ENCODE peak calls at places on chromosomes 12 and 14, in four cellular contexts. X is HepG2, P is H1, I is K562. A is an unnamed sample.
A peak's percentile ranks its signal among the peaks of the same experiment; 100 is the strongest.

GRCh38 chr12:32002848-32003493 is 43.8 kb downstream of the RESF1 start:
- DNase-seq in P (no peak), I (no peak), X (no peak), A (no peak)

GRCh38 chr14:91177073-91177796 is 63.4 kb downstream of the DGLUCY start:
- DNase-seq in I (peak; percentile 40), P (peak; percentile 66), X (peak; percentile 48), A (peak; percentile 63)

GRCh38 chr14:63523735-63524408 is 19.3 kb downstream of the PPP2R5E start:
- DNase-seq in X (no peak), I (no peak), P (no peak), A (no peak)

GRCh38 chr12:94174576-94174975 is 26.2 kb downstream of the PLXNC1 start:
- DNase-seq in P (no peak), I (no peak), X (no peak), A (no peak)

GRCh38 chr12:52043386-52044212 is 7.6 kb upstream of the NR4A1 start:
- DNase-seq in P (no peak), I (no peak), X (peak; percentile 52), A (no peak)

GRCh38 chr12:115473257-115473956 is 789.4 kb upstream of the TBX3 start:
- DNase-seq in X (no peak), I (no peak), P (no peak), A (no peak)

GRCh38 chr12:96422192-96422591 is 22.0 kb upstream of the CDK17 start:
- DNase-seq in P (no peak), I (no peak), X (no peak), A (no peak)

GRCh38 chr12:69329669-69330428 is 18.3 kb upstream of the LYZ start:
- DNase-seq in P (no peak), I (no peak), X (peak; percentile 71), A (peak; percentile 17)

GRCh38 chr14:28678887-28679286 is 87.7 kb upstream of the FOXG1 start:
- DNase-seq in X (peak; percentile 11), I (no peak), P (no peak), A (peak; percentile 1)

GRCh38 chr14:89996963-89997362 is 41.2 kb downstream of the TDP1 start:
- DNase-seq in I (no peak), P (no peak), X (no peak), A (no peak)

GRCh38 chr12:76310110-76310509 is 38.1 kb downstream of the BBS10 start:
- DNase-seq in P (no peak), I (no peak), X (no peak), A (peak; percentile 52)

GRCh38 chr14:53461823-53462222 is 308.7 kb upstream of the DDHD1 start:
- DNase-seq in X (no peak), P (no peak), I (no peak), A (no peak)

GRCh38 chr12:112907415-112908157 is 824 bp downstream of the OAS1 start:
- DNase-seq in X (no peak), I (no peak), P (no peak), A (no peak)

GRCh38 chr14:20631023-20631820 is 10.3 kb downstream of the OR6S1 start:
- DNase-seq in P (peak; percentile 85), X (peak; percentile 79), I (peak; percentile 32), A (peak; percentile 82)

GRCh38 chr12:230925-231671 is 17.1 kb upstream of the SLC6A12 start:
- DNase-seq in X (no peak), P (no peak), I (no peak), A (no peak)

GRCh38 chr12:108152179-108152538 is 23.1 kb downstream of the WSCD2 start:
- DNase-seq in X (no peak), I (no peak), P (no peak), A (no peak)

GRCh38 chr12:89129471-89129870 is 222.8 kb downstream of the DUSP6 start:
- DNase-seq in X (no peak), I (no peak), P (no peak), A (no peak)

GRCh38 chr12:119512772-119513497 is 80.6 kb upstream of the TMEM233 start:
- DNase-seq in X (peak; percentile 9), I (peak; percentile 56), P (peak; percentile 59), A (no peak)

GRCh38 chr12:26429070-26429691 is 233.8 kb downstream of the SSPN start:
- DNase-seq in X (peak; percentile 83), I (no peak), P (no peak), A (no peak)

GRCh38 chr12:109890620-109891019 is 9.5 kb upstream of the TCHP start:
- DNase-seq in P (no peak), X (no peak), I (no peak), A (no peak)

GRCh38 chr12:108442077-108442476 is 73.0 kb upstream of the FICD start:
- DNase-seq in X (no peak), P (peak; percentile 50), I (no peak), A (no peak)

GRCh38 chr14:104519721-104520120 is 59.8 kb upstream of the C14orf180 start:
- DNase-seq in I (no peak), X (no peak), P (peak; percentile 32), A (no peak)

GRCh38 chr12:82456633-82457032 is 98.3 kb downstream of the METTL25 start:
- DNase-seq in I (no peak), X (no peak), P (no peak), A (no peak)

GRCh38 chr14:104925941-104926609 is 1.4 kb downstream of the PLD4 start:
- DNase-seq in P (no peak), I (no peak), X (no peak), A (no peak)

GRCh38 chr12:111035578-111036301 is 115.4 kb upstream of the MYL2 start:
- DNase-seq in P (peak; percentile 55), X (no peak), I (no peak), A (no peak)

GRCh38 chr12:39831587-39832315 is 212.1 kb upstream of the ABCD2 start:
- DNase-seq in X (peak; percentile 77), P (no peak), I (no peak), A (peak; percentile 9)

GRCh38 chr12:6941267-6941666 is 2.3 kb upstream of the RNU7-1 start:
- DNase-seq in X (no peak), P (no peak), I (no peak), A (no peak)

GRCh38 chr14:51929920-51930682 is 59.2 kb upstream of the RTRAF start:
- DNase-seq in X (no peak), I (no peak), P (no peak), A (no peak)

GRCh38 chr14:20614038-20614840 is 23.1 kb upstream of the RNASE12 start:
- DNase-seq in P (peak; percentile 69), I (no peak), X (no peak), A (peak; percentile 49)

GRCh38 chr12:3200032-3200617 is 122.9 kb downstream of the TSPAN9 start:
- DNase-seq in X (no peak), I (no peak), P (peak; percentile 92), A (peak; percentile 40)

GRCh38 chr14:100476012-100476822 is 111.0 kb downstream of the BEGAIN start:
- DNase-seq in X (peak; percentile 95), P (no peak), I (no peak), A (peak; percentile 91)

GRCh38 chr12:42744539-42745156 is 155.1 kb upstream of the PRICKLE1 start:
- DNase-seq in I (no peak), X (no peak), P (no peak), A (peak; percentile 8)

GRCh38 chr12:76866726-76867125 is 12.1 kb downstream of the CSRP2 start:
- DNase-seq in P (no peak), I (no peak), X (no peak), A (no peak)

GRCh38 chr12:6323340-6323994 is 13.0 kb downstream of the PLEKHG6 start:
- DNase-seq in I (peak; percentile 63), X (peak; percentile 78), P (no peak), A (peak; percentile 92)

GRCh38 chr12:3559601-3560294 is 68.7 kb downstream of the PRMT8 start:
- DNase-seq in I (no peak), P (no peak), X (no peak), A (no peak)

GRCh38 chr12:109818900-109819500 is 14.2 kb downstream of the TRPV4 start:
- DNase-seq in X (peak; percentile 37), I (no peak), P (no peak), A (no peak)

GRCh38 chr12:3168775-3169221 is 91.6 kb downstream of the TSPAN9 start:
- DNase-seq in P (no peak), X (no peak), I (peak; percentile 11), A (peak; percentile 86)

DNA sequence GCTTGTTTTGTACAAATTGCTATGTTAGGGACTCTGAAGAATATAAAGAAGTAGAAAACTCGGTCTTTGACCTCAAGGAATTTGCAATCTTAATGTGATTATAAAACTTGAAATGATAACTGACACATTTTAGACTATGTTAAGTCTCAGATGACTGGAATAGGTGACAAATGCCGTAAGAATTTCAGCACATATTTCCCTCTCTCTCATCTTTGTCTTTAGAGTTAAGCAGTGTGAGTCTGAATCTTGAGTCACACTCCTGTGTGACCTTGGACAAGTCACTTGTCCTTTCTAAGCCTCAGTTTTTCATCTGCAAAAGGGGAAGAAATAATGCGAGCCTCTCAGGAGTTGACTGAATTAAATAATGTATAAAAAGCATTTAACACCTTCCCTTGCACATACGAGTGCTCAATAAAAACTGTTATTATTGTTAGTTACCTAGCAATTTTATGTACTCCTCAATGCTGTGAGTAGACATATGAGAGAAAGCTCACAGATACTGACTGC is 103.7 kb downstream of the DYRK2 start:
- DNase-seq in I (no peak), P (no peak), X (no peak), A (peak; percentile 7)
- TF ChIP-seq RNF2 in I (no peak), P (no peak), X (no peak), A (no peak)

DNA sequence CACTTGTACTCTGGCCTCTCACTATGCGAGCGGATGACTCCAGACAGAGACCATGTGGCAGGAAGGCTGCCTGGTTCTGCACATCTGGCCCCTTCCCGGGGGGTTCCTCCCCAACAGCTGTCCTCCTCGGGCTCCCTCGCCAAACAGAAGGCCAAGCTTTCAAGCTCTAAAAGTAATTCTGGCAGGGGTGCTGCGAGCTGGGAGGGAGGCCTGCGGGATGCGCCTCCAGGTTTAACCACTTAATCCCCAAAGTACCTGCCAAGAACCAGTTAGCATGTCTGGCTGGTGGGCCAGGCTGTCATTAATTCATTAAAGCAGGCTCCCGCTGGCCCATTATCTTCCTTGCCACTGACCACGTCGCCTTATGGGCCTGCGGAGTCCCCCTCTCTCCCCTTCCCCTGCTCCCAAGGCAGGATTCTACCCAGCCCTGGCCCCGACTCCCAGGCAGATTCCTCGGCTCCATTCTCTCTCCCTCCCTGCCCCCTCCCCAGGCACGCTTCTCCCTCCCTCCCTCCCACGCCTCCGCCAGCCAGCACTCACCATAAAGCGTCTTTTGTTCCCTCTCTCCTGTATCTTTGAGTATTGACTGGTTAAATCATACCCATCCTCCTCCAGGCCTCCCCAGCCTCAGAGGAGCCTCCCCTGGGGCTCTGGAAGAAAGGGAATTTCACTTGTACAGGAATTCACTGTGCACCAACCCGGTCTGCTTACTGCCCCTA is 4.9 kb downstream of the HRK start:
- DNase-seq in I (no peak), P (peak; percentile 64), X (no peak), A (no peak)
- H3K4me3 ChIP-seq in I (no peak overlapping the region), P (peak overlapping the region; percentile 28), X (no peak overlapping the region), A (no peak overlapping the region)

DNA sequence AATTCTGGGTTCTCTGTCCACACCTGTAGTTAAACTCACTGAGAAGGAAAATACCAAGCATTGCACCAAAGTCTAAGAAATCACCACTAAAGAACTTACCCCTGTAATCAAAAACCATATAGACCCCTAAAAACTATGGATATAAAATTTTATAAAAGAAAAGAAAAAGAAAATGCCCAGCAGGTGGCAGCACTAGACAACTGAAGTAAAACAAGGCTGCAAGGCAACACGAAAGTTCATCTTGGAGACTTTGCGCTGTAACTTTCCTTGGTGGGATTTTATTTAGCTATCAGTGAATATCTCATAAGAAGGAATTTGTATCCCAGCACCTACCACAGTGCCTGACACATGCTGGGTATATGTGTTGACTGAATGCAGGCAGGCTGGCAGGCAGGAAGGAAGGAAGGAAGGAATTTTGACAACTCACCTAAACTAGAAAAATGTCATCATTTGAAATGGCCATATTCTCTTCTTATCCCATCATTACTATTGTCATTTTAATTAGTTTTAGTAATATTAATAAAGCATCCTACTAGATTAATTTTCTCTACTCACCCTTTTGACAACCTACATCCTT is 68.2 kb upstream of the ETV6 start:
- DNase-seq in P (peak; percentile 66), I (peak; percentile 38), X (peak; percentile 50), A (peak; percentile 43)
- TF ChIP-seq RNF2 in P (no peak), I (no peak), X (no peak), A (no peak)

GRCh38 chr12:49662998-49663843 is 39.9 kb downstream of the PRPF40B start:
- DNase-seq in I (peak; percentile 56), P (no peak), X (peak; percentile 14), A (no peak)
- H3K4me3 ChIP-seq in I (no peak overlapping the region), P (no peak overlapping the region), X (no peak overlapping the region), A (no peak overlapping the region)